ENCODE peak calls at places on chromosomes 4 and X, in seven cellular contexts. One of them, this sample, is unnamed.

GRCh38 chr4:2535386-2536192 is 858 bp upstream of the FAM193A start:
- DNase-seq in trophoblast cell: peak; percentile 17
- DNase-seq in IMR-90: peak; percentile 5
- DNase-seq in mesendoderm: peak; percentile 72
- DNase-seq in mesenchymal stem cell: peak; percentile 57
- DNase-seq in neuronal stem cell: peak; percentile 57
- DNase-seq in H1: peak; percentile 80
- DNase-seq in this sample: peak; percentile 68

GRCh38 chrX:154017766-154018517 is 1.8 kb downstream of the IRAK1 start:
- DNase-seq in trophoblast cell: no peak
- DNase-seq in IMR-90: no peak
- DNase-seq in mesendoderm: no peak
- DNase-seq in mesenchymal stem cell: no peak
- DNase-seq in neuronal stem cell: no peak
- DNase-seq in H1: no peak
- DNase-seq in this sample: no peak

GRCh38 chr4:185933078-185933581 is 121.1 kb upstream of the SORBS2 start:
- DNase-seq in trophoblast cell: no peak
- DNase-seq in IMR-90: peak; percentile 10
- DNase-seq in mesendoderm: peak; percentile 32
- DNase-seq in mesenchymal stem cell: peak; percentile 58
- DNase-seq in neuronal stem cell: no peak
- DNase-seq in H1: no peak
- DNase-seq in this sample: no peak

GRCh38 chr4:138035781-138036258 is 206.3 kb downstream of the SLC7A11 start:
- DNase-seq in trophoblast cell: peak; percentile 53
- DNase-seq in IMR-90: peak; percentile 81
- DNase-seq in mesendoderm: peak; percentile 77
- DNase-seq in mesenchymal stem cell: peak; percentile 78
- DNase-seq in neuronal stem cell: peak; percentile 41
- DNase-seq in H1: no peak
- DNase-seq in this sample: no peak

GRCh38 chr4:151930372-151930771 is 169.6 kb upstream of the GATB start:
- DNase-seq in trophoblast cell: no peak
- DNase-seq in IMR-90: no peak
- DNase-seq in mesendoderm: no peak
- DNase-seq in mesenchymal stem cell: no peak
- DNase-seq in neuronal stem cell: no peak
- DNase-seq in H1: no peak
- DNase-seq in this sample: no peak

GRCh38 chrX:71098302-71098701 is 2.7 kb downstream of the FOXO4 start:
- DNase-seq in trophoblast cell: peak; percentile 46
- DNase-seq in IMR-90: peak; percentile 23
- DNase-seq in mesendoderm: peak; percentile 56
- DNase-seq in mesenchymal stem cell: peak; percentile 63
- DNase-seq in neuronal stem cell: no peak
- DNase-seq in H1: no peak
- DNase-seq in this sample: no peak

GRCh38 chr4:94515365-94515764 is 63.6 kb downstream of the PDLIM5 start:
- DNase-seq in trophoblast cell: no peak
- DNase-seq in IMR-90: no peak
- DNase-seq in mesendoderm: no peak
- DNase-seq in mesenchymal stem cell: peak; percentile 37
- DNase-seq in neuronal stem cell: no peak
- DNase-seq in H1: no peak
- DNase-seq in this sample: no peak

GRCh38 chrX:68732906-68733493 is 85.5 kb downstream of the STARD8 start:
- DNase-seq in trophoblast cell: peak; percentile 73
- DNase-seq in IMR-90: peak; percentile 31
- DNase-seq in mesendoderm: peak; percentile 68
- DNase-seq in mesenchymal stem cell: peak; percentile 40
- DNase-seq in neuronal stem cell: peak; percentile 49
- DNase-seq in H1: peak; percentile 84
- DNase-seq in this sample: peak; percentile 72

GRCh38 chrX:24332868-24333267 is 19.0 kb upstream of the SUPT20HL2 start:
- DNase-seq in trophoblast cell: no peak
- DNase-seq in IMR-90: no peak
- DNase-seq in mesendoderm: no peak
- DNase-seq in mesenchymal stem cell: no peak
- DNase-seq in neuronal stem cell: no peak
- DNase-seq in H1: no peak
- DNase-seq in this sample: no peak

GRCh38 chrX:136491832-136492231 is 4.1 kb downstream of the BRS3 start:
- DNase-seq in trophoblast cell: no peak
- DNase-seq in IMR-90: no peak
- DNase-seq in mesendoderm: peak; percentile 16
- DNase-seq in mesenchymal stem cell: no peak
- DNase-seq in neuronal stem cell: no peak
- DNase-seq in H1: no peak
- DNase-seq in this sample: no peak

GRCh38 chr4:1939664-1940509 is 68.7 kb downstream of the NSD2 start:
- DNase-seq in trophoblast cell: no peak
- DNase-seq in IMR-90: peak; percentile 95
- DNase-seq in mesendoderm: no peak
- DNase-seq in mesenchymal stem cell: peak; percentile 69
- DNase-seq in neuronal stem cell: no peak
- DNase-seq in H1: no peak
- DNase-seq in this sample: no peak

GRCh38 chr4:107037188-107037587 is 1.1 kb upstream of the DKK2 start:
- DNase-seq in trophoblast cell: peak; percentile 7
- DNase-seq in IMR-90: peak; percentile 2
- DNase-seq in mesendoderm: peak; percentile 80
- DNase-seq in mesenchymal stem cell: peak; percentile 44
- DNase-seq in neuronal stem cell: peak; percentile 49
- DNase-seq in H1: peak; percentile 81
- DNase-seq in this sample: peak; percentile 81

GRCh38 chrX:23784487-23785301 is 1.7 kb downstream of the SAT1 start:
- DNase-seq in trophoblast cell: peak; percentile 62
- DNase-seq in IMR-90: peak; percentile 88
- DNase-seq in mesendoderm: no peak
- DNase-seq in mesenchymal stem cell: peak; percentile 84
- DNase-seq in neuronal stem cell: no peak
- DNase-seq in H1: no peak
- DNase-seq in this sample: no peak

GRCh38 chr4:70269674-70270073 is 27.3 kb downstream of the CSN3 start:
- DNase-seq in trophoblast cell: peak; percentile 13
- DNase-seq in IMR-90: no peak
- DNase-seq in mesendoderm: peak; percentile 31
- DNase-seq in mesenchymal stem cell: peak; percentile 9
- DNase-seq in neuronal stem cell: no peak
- DNase-seq in H1: no peak
- DNase-seq in this sample: no peak

GRCh38 chr4:105122334-105122733 is 24.3 kb upstream of the TET2 start:
- DNase-seq in trophoblast cell: peak; percentile 95
- DNase-seq in IMR-90: no peak
- DNase-seq in mesendoderm: peak; percentile 96
- DNase-seq in mesenchymal stem cell: no peak
- DNase-seq in neuronal stem cell: peak; percentile 17
- DNase-seq in H1: no peak
- DNase-seq in this sample: peak; percentile 66

GRCh38 chr4:185219551-185220344 is 10.3 kb downstream of the SNX25 start:
- DNase-seq in trophoblast cell: no peak
- DNase-seq in IMR-90: peak; percentile 78
- DNase-seq in mesendoderm: no peak
- DNase-seq in mesenchymal stem cell: peak; percentile 66
- DNase-seq in neuronal stem cell: no peak
- DNase-seq in H1: no peak
- DNase-seq in this sample: no peak

GRCh38 chrX:50638123-50638522 is 167.5 kb upstream of the DGKK start:
- DNase-seq in trophoblast cell: peak; percentile 35
- DNase-seq in IMR-90: no peak
- DNase-seq in mesendoderm: no peak
- DNase-seq in mesenchymal stem cell: no peak
- DNase-seq in neuronal stem cell: no peak
- DNase-seq in H1: no peak
- DNase-seq in this sample: no peak

GRCh38 chr4:44740201-44740600 is 13.8 kb upstream of the GNPDA2 start:
- DNase-seq in trophoblast cell: no peak
- DNase-seq in IMR-90: no peak
- DNase-seq in mesendoderm: no peak
- DNase-seq in mesenchymal stem cell: no peak
- DNase-seq in neuronal stem cell: no peak
- DNase-seq in H1: no peak
- DNase-seq in this sample: no peak

GRCh38 chrX:40097492-40098263 is at the start of gene BCOR:
- DNase-seq in trophoblast cell: peak; percentile 57
- DNase-seq in IMR-90: peak; percentile 58
- DNase-seq in mesendoderm: peak; percentile 79
- DNase-seq in mesenchymal stem cell: peak; percentile 78
- DNase-seq in neuronal stem cell: no peak
- DNase-seq in H1: peak; percentile 63
- DNase-seq in this sample: peak; percentile 77

GRCh38 chr4:188869581-188869980 is 730.3 kb downstream of the TRIML1 start:
- DNase-seq in trophoblast cell: no peak
- DNase-seq in IMR-90: peak; percentile 53
- DNase-seq in mesendoderm: no peak
- DNase-seq in mesenchymal stem cell: no peak
- DNase-seq in neuronal stem cell: no peak
- DNase-seq in H1: no peak
- DNase-seq in this sample: no peak

GRCh38 chr4:188867796-188868195 is 728.6 kb downstream of the TRIML1 start:
- DNase-seq in trophoblast cell: peak; percentile 62
- DNase-seq in IMR-90: no peak
- DNase-seq in mesendoderm: peak; percentile 4
- DNase-seq in mesenchymal stem cell: no peak
- DNase-seq in neuronal stem cell: no peak
- DNase-seq in H1: no peak
- DNase-seq in this sample: no peak

GRCh38 chr4:188872809-188873208 is 733.6 kb downstream of the TRIML1 start:
- DNase-seq in trophoblast cell: no peak
- DNase-seq in IMR-90: no peak
- DNase-seq in mesendoderm: no peak
- DNase-seq in mesenchymal stem cell: no peak
- DNase-seq in neuronal stem cell: no peak
- DNase-seq in H1: no peak
- DNase-seq in this sample: no peak
- H4K8ac ChIP-seq in trophoblast cell: no peak overlapping the region
- H4K8ac ChIP-seq in IMR-90: no peak overlapping the region
- H4K8ac ChIP-seq in mesendoderm: no peak overlapping the region
- H4K8ac ChIP-seq in mesenchymal stem cell: no peak overlapping the region
- H4K8ac ChIP-seq in neuronal stem cell: no peak overlapping the region
- H4K8ac ChIP-seq in H1: no peak overlapping the region
- H4K8ac ChIP-seq in this sample: no peak overlapping the region

GRCh38 chr4:48334900-48335384 is 6.4 kb upstream of the SLAIN2 start:
- DNase-seq in trophoblast cell: peak; percentile 43
- DNase-seq in IMR-90: no peak
- DNase-seq in mesendoderm: no peak
- DNase-seq in mesenchymal stem cell: no peak
- DNase-seq in neuronal stem cell: no peak
- DNase-seq in H1: no peak
- DNase-seq in this sample: no peak

GRCh38 chr4:48337726-48338125 is 3.6 kb upstream of the SLAIN2 start:
- DNase-seq in trophoblast cell: peak; percentile 95
- DNase-seq in IMR-90: no peak
- DNase-seq in mesendoderm: no peak
- DNase-seq in mesenchymal stem cell: no peak
- DNase-seq in neuronal stem cell: no peak
- DNase-seq in H1: no peak
- DNase-seq in this sample: no peak

GRCh38 chr4:48333587-48333986 is 7.7 kb upstream of the SLAIN2 start:
- DNase-seq in trophoblast cell: no peak
- DNase-seq in IMR-90: no peak
- DNase-seq in mesendoderm: no peak
- DNase-seq in mesenchymal stem cell: no peak
- DNase-seq in neuronal stem cell: no peak
- DNase-seq in H1: no peak
- DNase-seq in this sample: no peak

GRCh38 chr4:48334236-48334635 is 7.1 kb upstream of the SLAIN2 start:
- DNase-seq in trophoblast cell: peak; percentile 89
- DNase-seq in IMR-90: no peak
- DNase-seq in mesendoderm: no peak
- DNase-seq in mesenchymal stem cell: no peak
- DNase-seq in neuronal stem cell: no peak
- DNase-seq in H1: no peak
- DNase-seq in this sample: no peak

DNA sequence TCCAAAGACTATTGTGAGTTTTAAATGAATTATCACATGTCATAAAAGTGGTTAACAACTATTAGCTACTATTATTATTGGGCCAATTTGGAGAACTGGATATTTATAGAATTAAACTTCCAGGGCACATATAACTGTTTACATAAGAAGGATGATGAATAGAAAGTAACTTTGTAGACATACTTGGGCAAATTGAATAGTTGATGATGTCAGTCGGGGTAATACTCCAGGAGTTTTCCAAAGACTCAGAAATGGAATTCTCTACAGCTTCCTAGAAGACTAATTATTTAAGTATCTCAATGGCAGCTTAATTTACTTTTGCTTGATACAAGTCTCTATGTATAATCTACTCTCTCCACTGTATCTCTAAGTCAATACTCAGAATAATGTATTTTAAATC is 4.9 kb upstream of the SLAIN2 start:
- DNase-seq in trophoblast cell: no peak
- DNase-seq in IMR-90: no peak
- DNase-seq in mesendoderm: no peak
- DNase-seq in mesenchymal stem cell: no peak
- DNase-seq in neuronal stem cell: no peak
- DNase-seq in H1: no peak
- DNase-seq in this sample: no peak
- H4K8ac ChIP-seq in trophoblast cell: no peak overlapping the region
- H4K8ac ChIP-seq in IMR-90: no peak overlapping the region
- H4K8ac ChIP-seq in mesendoderm: no peak overlapping the region
- H4K8ac ChIP-seq in mesenchymal stem cell: no peak overlapping the region
- H4K8ac ChIP-seq in neuronal stem cell: no peak overlapping the region
- H4K8ac ChIP-seq in H1: no peak overlapping the region
- H4K8ac ChIP-seq in this sample: no peak overlapping the region

GRCh38 chrX:46257451-46257879 is 287.8 kb downstream of the ZNF674 start:
- DNase-seq in trophoblast cell: no peak
- DNase-seq in IMR-90: no peak
- DNase-seq in mesendoderm: no peak
- DNase-seq in mesenchymal stem cell: no peak
- DNase-seq in neuronal stem cell: no peak
- DNase-seq in H1: no peak
- DNase-seq in this sample: no peak
- H4K8ac ChIP-seq in trophoblast cell: no peak overlapping the region
- H4K8ac ChIP-seq in IMR-90: no peak overlapping the region
- H4K8ac ChIP-seq in mesendoderm: no peak overlapping the region
- H4K8ac ChIP-seq in mesenchymal stem cell: no peak overlapping the region
- H4K8ac ChIP-seq in neuronal stem cell: no peak overlapping the region
- H4K8ac ChIP-seq in H1: no peak overlapping the region
- H4K8ac ChIP-seq in this sample: no peak overlapping the region

DNA sequence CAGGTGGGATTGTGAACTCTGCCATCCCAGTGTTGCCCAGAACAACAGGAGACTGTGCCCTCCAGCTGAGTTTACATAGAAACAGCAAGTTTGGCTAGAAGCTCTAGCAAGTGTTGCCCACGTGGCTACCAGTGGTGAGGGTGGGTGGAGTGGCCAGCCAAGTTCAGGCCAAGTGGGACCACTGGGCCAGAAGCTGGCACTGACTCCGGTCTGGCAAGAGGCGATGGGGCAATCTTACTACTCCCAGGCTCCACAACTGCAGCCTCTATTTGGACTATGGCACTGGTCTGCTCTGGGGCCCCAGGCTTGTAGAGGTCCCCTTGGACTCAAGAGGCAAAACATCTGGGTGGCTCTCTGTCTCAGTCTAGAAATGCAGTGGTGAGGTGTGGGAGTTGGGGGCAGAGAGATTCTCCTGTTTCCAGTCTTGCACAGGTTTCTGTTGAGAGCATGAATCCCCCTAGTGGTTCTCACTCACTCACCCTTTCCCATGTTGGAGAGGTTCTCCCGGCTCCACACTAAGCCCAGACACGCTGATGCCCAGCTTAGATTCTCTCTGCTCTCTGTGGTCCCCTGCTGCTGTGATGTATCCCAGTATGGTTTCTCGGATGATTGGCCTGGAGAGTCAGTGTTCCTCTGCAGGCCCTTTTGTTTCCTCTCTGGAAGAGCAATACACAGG is 615.3 kb downstream of the PDHA2 start:
- DNase-seq in trophoblast cell: no peak
- DNase-seq in IMR-90: no peak
- DNase-seq in mesendoderm: peak; percentile 27
- DNase-seq in mesenchymal stem cell: no peak
- DNase-seq in neuronal stem cell: no peak
- DNase-seq in H1: no peak
- DNase-seq in this sample: no peak
- H4K8ac ChIP-seq in trophoblast cell: no peak overlapping the region
- H4K8ac ChIP-seq in IMR-90: no peak overlapping the region
- H4K8ac ChIP-seq in mesendoderm: no peak overlapping the region
- H4K8ac ChIP-seq in mesenchymal stem cell: no peak overlapping the region
- H4K8ac ChIP-seq in neuronal stem cell: peak overlapping the region; percentile 23
- H4K8ac ChIP-seq in H1: no peak overlapping the region
- H4K8ac ChIP-seq in this sample: no peak overlapping the region